ENCODE peak calls at places on chromosome 14, in four cellular contexts. One of them, this sample, is unnamed.

GRCh38 chr14:20610002-20610765 is 19.0 kb upstream of the RNASE12 start:
- DNase-seq in endothelial cell of umbilical vein: peak
- DNase-seq in fibroblast of mammary gland: peak
- DNase-seq in kidney: peak
- DNase-seq in this sample: peak

GRCh38 chr14:95516554-95517209 is at the start of gene SYNE3:
- DNase-seq in endothelial cell of umbilical vein: no peak
- DNase-seq in fibroblast of mammary gland: no peak
- DNase-seq in kidney: peak
- DNase-seq in this sample: no peak

GRCh38 chr14:104136472-104137296 is 1.7 kb upstream of the KIF26A start:
- DNase-seq in endothelial cell of umbilical vein: no peak
- DNase-seq in fibroblast of mammary gland: no peak
- DNase-seq in kidney: peak
- DNase-seq in this sample: no peak

GRCh38 chr14:75910048-75910447 is 71.7 kb downstream of the TGFB3 start:
- DNase-seq in endothelial cell of umbilical vein: no peak
- DNase-seq in fibroblast of mammary gland: no peak
- DNase-seq in kidney: no peak
- DNase-seq in this sample: no peak

GRCh38 chr14:73757381-73757780 is 43.2 kb upstream of the PNMA1 start:
- DNase-seq in endothelial cell of umbilical vein: no peak
- DNase-seq in fibroblast of mammary gland: no peak
- DNase-seq in kidney: no peak
- DNase-seq in this sample: no peak

GRCh38 chr14:68210729-68211299 is 391.2 kb downstream of the RAD51B start:
- DNase-seq in endothelial cell of umbilical vein: peak
- DNase-seq in fibroblast of mammary gland: peak
- DNase-seq in kidney: no peak
- DNase-seq in this sample: peak

GRCh38 chr14:26765768-26766550 is 168.1 kb upstream of the NOVA1 start:
- DNase-seq in endothelial cell of umbilical vein: peak
- DNase-seq in fibroblast of mammary gland: peak
- DNase-seq in kidney: no peak
- DNase-seq in this sample: peak

GRCh38 chr14:58298477-58298879 is at the start of gene ARID4A:
- DNase-seq in endothelial cell of umbilical vein: no peak
- DNase-seq in fibroblast of mammary gland: no peak
- DNase-seq in kidney: peak
- DNase-seq in this sample: no peak

GRCh38 chr14:95389471-95390011 is 69.8 kb upstream of the CLMN start:
- DNase-seq in endothelial cell of umbilical vein: no peak
- DNase-seq in fibroblast of mammary gland: peak
- DNase-seq in kidney: peak
- DNase-seq in this sample: no peak

GRCh38 chr14:67641480-67641879 is 21.8 kb downstream of the ARG2 start:
- DNase-seq in endothelial cell of umbilical vein: no peak
- DNase-seq in fibroblast of mammary gland: no peak
- DNase-seq in kidney: no peak
- DNase-seq in this sample: no peak

GRCh38 chr14:73105050-73105449 is 31.3 kb upstream of the PSEN1 start:
- DNase-seq in endothelial cell of umbilical vein: no peak
- DNase-seq in fibroblast of mammary gland: peak
- DNase-seq in kidney: no peak
- DNase-seq in this sample: no peak

GRCh38 chr14:74347096-74347794 is 1.0 kb upstream of the VRTN start:
- DNase-seq in endothelial cell of umbilical vein: no peak
- DNase-seq in fibroblast of mammary gland: no peak
- DNase-seq in kidney: no peak
- DNase-seq in this sample: no peak

GRCh38 chr14:75981426-75981825 is 369 bp downstream of the TGFB3 start:
- DNase-seq in endothelial cell of umbilical vein: peak
- DNase-seq in fibroblast of mammary gland: peak
- DNase-seq in kidney: no peak
- DNase-seq in this sample: no peak

DNA sequence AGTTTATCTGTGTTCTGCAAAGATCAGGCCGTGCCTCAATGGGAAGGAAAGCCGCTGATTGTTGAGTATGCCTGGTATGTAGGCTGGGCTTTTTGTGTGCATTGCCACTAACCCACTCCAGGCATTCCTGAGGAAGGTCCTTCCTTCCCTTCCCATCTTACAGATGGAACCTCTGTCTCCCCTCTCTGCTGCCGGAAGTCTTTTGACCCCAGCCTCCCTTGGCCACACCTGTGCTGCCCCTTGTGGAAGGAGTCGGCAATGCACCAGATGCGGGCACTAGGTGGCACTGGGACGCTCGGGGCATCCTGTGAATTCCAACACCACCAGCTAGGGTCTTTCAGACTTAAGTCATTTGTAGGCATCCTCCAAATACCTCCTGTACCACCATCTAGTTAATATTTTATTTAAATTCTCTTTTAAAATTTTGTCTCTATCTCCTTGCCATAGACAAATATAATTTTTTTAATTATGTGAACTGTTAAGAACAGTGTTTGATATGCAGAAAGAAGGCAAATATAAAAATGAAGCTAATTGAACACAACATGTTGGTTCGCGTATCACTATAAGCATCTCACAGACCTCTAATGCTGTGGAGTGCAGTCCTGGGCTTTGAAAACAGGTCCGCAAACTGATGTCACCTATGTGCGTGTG is 99.6 kb downstream of the RIN3 start:
- DNase-seq in endothelial cell of umbilical vein: no peak
- DNase-seq in fibroblast of mammary gland: no peak
- DNase-seq in kidney: no peak
- DNase-seq in this sample: no peak
- TF ChIP-seq CTCF in endothelial cell of umbilical vein: peak
- TF ChIP-seq CTCF in fibroblast of mammary gland: peak
- TF ChIP-seq CTCF in kidney: peak
- TF ChIP-seq CTCF in this sample: peak

DNA sequence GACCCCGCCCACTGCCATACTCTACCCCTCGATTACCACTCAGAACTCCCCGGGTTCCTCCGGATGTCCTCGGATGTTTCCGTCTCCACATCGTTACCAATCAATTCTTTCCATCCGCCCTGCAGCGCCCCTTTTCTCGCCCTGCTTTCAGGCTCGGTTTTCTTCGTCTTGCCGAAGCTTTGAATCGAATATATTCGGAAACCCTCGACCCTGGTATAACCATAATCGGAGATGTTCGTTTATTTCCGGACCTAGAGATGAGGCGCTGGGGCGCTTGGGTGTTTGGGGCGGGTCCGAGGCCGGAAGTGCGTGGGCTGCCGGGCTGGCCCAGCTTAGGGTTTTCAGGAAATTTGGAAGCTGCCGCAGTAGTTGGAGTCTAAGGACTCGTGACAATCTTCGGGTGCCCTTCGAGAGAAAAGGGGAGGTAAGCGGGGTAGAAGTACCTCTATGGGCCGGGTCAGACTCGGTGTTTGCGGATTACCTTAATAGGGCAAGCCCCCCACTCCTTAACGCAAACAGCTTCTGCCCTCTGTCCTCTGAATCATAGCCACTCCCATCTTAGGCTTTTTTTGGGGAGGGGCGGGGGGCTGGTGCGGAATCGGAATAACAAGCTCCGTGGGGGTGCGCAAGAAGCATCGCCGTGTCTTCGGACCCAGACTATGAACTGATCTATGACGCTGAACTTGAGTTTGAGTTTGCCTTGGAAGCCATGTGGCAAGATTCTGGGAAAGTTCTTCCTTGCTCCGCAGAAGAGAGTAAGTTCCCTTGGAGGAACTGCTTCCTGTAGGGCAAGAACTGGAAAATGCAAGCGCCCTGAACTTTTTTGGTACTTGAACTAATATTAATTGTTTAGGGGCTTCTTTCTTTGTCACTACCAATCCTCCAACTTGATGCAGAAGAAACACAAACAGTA is at the start of gene C14orf119:
- DNase-seq in endothelial cell of umbilical vein: peak
- DNase-seq in fibroblast of mammary gland: peak
- DNase-seq in kidney: peak
- DNase-seq in this sample: peak
- H3K4me3 ChIP-seq in endothelial cell of umbilical vein: peak
- H3K4me3 ChIP-seq in fibroblast of mammary gland: peak
- H3K4me3 ChIP-seq in kidney: peak
- H3K4me3 ChIP-seq in this sample: peak

GRCh38 chr14:70116278-70116677 is 72.5 kb downstream of the SLC8A3 start:
- DNase-seq in endothelial cell of umbilical vein: no peak
- DNase-seq in fibroblast of mammary gland: peak
- DNase-seq in kidney: no peak
- DNase-seq in this sample: no peak
- TF ChIP-seq CTCF in endothelial cell of umbilical vein: no peak
- TF ChIP-seq CTCF in fibroblast of mammary gland: no peak
- TF ChIP-seq CTCF in kidney: no peak
- TF ChIP-seq CTCF in this sample: no peak

DNA sequence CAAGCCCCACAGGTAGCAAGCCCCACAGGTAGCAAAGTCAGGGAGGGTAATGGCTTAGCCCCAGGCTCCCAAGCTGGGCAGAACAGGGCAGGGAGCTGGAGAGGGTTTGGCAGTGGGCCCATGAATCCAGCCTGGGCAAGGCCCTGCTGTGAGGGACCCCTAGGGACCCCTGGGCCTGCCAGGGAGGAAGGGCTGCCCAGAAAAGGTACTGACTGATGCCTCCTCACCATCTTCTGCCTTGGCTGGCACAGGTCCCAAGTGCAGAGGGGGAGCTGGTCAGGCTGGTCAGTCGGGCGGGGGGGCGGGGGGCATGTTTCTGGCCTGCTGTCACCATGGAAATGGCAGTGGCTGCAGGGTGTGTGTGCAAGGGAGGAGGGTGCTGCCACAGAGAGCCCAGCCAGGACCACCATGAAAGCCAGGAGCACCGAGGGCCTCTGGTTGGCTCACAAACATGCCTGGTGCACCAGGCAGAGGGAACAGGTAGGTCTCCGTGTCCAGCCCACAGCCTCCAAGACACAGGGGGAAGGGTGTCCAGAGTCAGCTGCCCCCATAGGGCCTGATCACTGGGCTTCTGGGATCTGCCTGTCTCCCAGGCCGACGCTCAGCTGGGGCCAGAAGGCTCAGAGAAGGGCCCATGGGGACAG is 1.5 kb upstream of the CRIP2 start:
- DNase-seq in endothelial cell of umbilical vein: no peak
- DNase-seq in fibroblast of mammary gland: no peak
- DNase-seq in kidney: peak
- DNase-seq in this sample: no peak
- H3K4me3 ChIP-seq in endothelial cell of umbilical vein: no peak
- H3K4me3 ChIP-seq in fibroblast of mammary gland: no peak
- H3K4me3 ChIP-seq in kidney: peak
- H3K4me3 ChIP-seq in this sample: peak

DNA sequence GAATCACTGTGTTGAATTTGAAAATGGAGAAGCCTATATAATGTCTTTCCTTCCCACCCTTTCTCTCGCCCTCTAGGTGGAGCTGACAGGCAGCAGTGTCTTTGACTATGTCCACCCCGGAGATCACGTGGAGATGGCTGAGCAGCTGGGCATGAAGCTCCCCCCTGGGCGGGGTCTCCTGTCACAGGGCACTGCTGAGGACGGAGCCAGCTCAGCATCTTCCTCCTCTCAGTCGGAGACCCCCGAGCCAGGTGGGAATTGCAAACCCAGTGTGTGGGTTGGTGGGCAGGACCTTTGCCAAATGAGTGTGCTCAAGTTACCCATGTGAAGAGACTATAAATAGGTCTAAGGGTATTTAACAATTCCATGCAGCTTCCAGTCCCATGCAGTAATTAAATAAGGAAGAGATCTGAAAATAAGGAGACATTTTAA is 274.7 kb downstream of the EGLN3 start:
- DNase-seq in endothelial cell of umbilical vein: peak
- DNase-seq in fibroblast of mammary gland: peak
- DNase-seq in kidney: no peak
- DNase-seq in this sample: peak
- TF ChIP-seq CTCF in endothelial cell of umbilical vein: peak
- TF ChIP-seq CTCF in fibroblast of mammary gland: peak
- TF ChIP-seq CTCF in kidney: peak
- TF ChIP-seq CTCF in this sample: peak